ENCODE peak calls at places on chromosomes 3 and 15, in seven cellular contexts. One of them, this sample, is unnamed.

GRCh38 chr15:75153084-75153483 is 48.6 kb upstream of the C15orf39 start:
- DNase-seq in AG09309: no peak
- DNase-seq in cerebellar cortex: peak; percentile 16
- DNase-seq in sciatic nerve: no peak
- DNase-seq in WERI-Rb-1: no peak
- DNase-seq in T-helper 2 cell: no peak
- DNase-seq in activated effector memory CD4-positive, alpha-beta T cell treated with anti-CD3 and anti-CD28 coated beads, Interleukin-2, amount 50 U/mL, for 16 hours: no peak
- DNase-seq in this sample: no peak

GRCh38 chr3:42936157-42936981 is 30.4 kb downstream of the ZNF662 start:
- DNase-seq in AG09309: no peak
- DNase-seq in cerebellar cortex: peak; percentile 56
- DNase-seq in sciatic nerve: peak; percentile 67
- DNase-seq in WERI-Rb-1: peak; percentile 77
- DNase-seq in T-helper 2 cell: no peak
- DNase-seq in activated effector memory CD4-positive, alpha-beta T cell treated with anti-CD3 and anti-CD28 coated beads, Interleukin-2, amount 50 U/mL, for 16 hours: no peak
- DNase-seq in this sample: peak; percentile 12

GRCh38 chr3:177468816-177469590 is 271.7 kb upstream of the TBL1XR1 start:
- DNase-seq in AG09309: peak; percentile 46
- DNase-seq in cerebellar cortex: no peak
- DNase-seq in sciatic nerve: no peak
- DNase-seq in WERI-Rb-1: no peak
- DNase-seq in T-helper 2 cell: no peak
- DNase-seq in activated effector memory CD4-positive, alpha-beta T cell treated with anti-CD3 and anti-CD28 coated beads, Interleukin-2, amount 50 U/mL, for 16 hours: no peak
- DNase-seq in this sample: no peak

GRCh38 chr3:5653426-5653825 is 465.9 kb downstream of the EDEM1 start:
- DNase-seq in AG09309: no peak
- DNase-seq in cerebellar cortex: no peak
- DNase-seq in sciatic nerve: no peak
- DNase-seq in WERI-Rb-1: no peak
- DNase-seq in T-helper 2 cell: no peak
- DNase-seq in activated effector memory CD4-positive, alpha-beta T cell treated with anti-CD3 and anti-CD28 coated beads, Interleukin-2, amount 50 U/mL, for 16 hours: no peak
- DNase-seq in this sample: no peak

GRCh38 chr3:189710620-189711388 is 79.6 kb downstream of the TP63 start:
- DNase-seq in AG09309: peak; percentile 96
- DNase-seq in cerebellar cortex: no peak
- DNase-seq in sciatic nerve: peak; percentile 60
- DNase-seq in WERI-Rb-1: no peak
- DNase-seq in T-helper 2 cell: no peak
- DNase-seq in activated effector memory CD4-positive, alpha-beta T cell treated with anti-CD3 and anti-CD28 coated beads, Interleukin-2, amount 50 U/mL, for 16 hours: no peak
- DNase-seq in this sample: peak; percentile 96

GRCh38 chr3:5565026-5565425 is 377.5 kb downstream of the EDEM1 start:
- DNase-seq in AG09309: no peak
- DNase-seq in cerebellar cortex: no peak
- DNase-seq in sciatic nerve: no peak
- DNase-seq in WERI-Rb-1: no peak
- DNase-seq in T-helper 2 cell: no peak
- DNase-seq in activated effector memory CD4-positive, alpha-beta T cell treated with anti-CD3 and anti-CD28 coated beads, Interleukin-2, amount 50 U/mL, for 16 hours: no peak
- DNase-seq in this sample: no peak

GRCh38 chr3:183824761-183825379 is 507 bp downstream of the MAP6D1 start:
- DNase-seq in AG09309: no peak
- DNase-seq in cerebellar cortex: no peak
- DNase-seq in sciatic nerve: no peak
- DNase-seq in WERI-Rb-1: peak; percentile 22
- DNase-seq in T-helper 2 cell: no peak
- DNase-seq in activated effector memory CD4-positive, alpha-beta T cell treated with anti-CD3 and anti-CD28 coated beads, Interleukin-2, amount 50 U/mL, for 16 hours: peak; percentile 63
- DNase-seq in this sample: no peak

GRCh38 chr3:73656241-73656890 is 31.6 kb upstream of the PDZRN3 start:
- DNase-seq in AG09309: no peak
- DNase-seq in cerebellar cortex: no peak
- DNase-seq in sciatic nerve: no peak
- DNase-seq in WERI-Rb-1: no peak
- DNase-seq in T-helper 2 cell: no peak
- DNase-seq in activated effector memory CD4-positive, alpha-beta T cell treated with anti-CD3 and anti-CD28 coated beads, Interleukin-2, amount 50 U/mL, for 16 hours: no peak
- DNase-seq in this sample: peak; percentile 69